ENCODE peak calls at places on chromosomes 5 and 9, in ten cellular contexts. U is HTR-8/SVneo; O is germinal center; R is iPS-NIHi11; C is amygdala; E is H54; A is GM19239; N is islet precursor cell; S is stimulated activated CD4-positive, alpha-beta T cell treated with anti-CD3 and anti-CD28 coated beads, Interleukin-4, amount 100 ng/mL, for 48 hours; L is occipital lobe. V is an unnamed sample.

GRCh38 chr5:158560170-158560569 is 539.5 kb downstream of the EBF1 start:
- DNase-seq in O (peak), A (peak), R (no peak), S (no peak), E (no peak), U (no peak), C (no peak), L (no peak), N (peak), V (no peak)

GRCh38 chr5:65924366-65925093 is 1.8 kb upstream of the ERBIN start:
- DNase-seq in C (no peak), O (peak), E (no peak), A (peak), L (no peak), R (peak), N (no peak), S (no peak), U (no peak), V (no peak)

GRCh38 chr5:10479226-10479721 is 37.6 kb downstream of the ROPN1L start:
- DNase-seq in A (no peak), U (peak), E (peak), L (no peak), C (no peak), R (peak), O (no peak), S (no peak), N (peak), V (no peak)

GRCh38 chr9:129587487-129588262 is 33.2 kb downstream of the C9orf50 start:
- DNase-seq in N (peak), C (no peak), R (no peak), S (no peak), A (no peak), E (no peak), L (no peak), U (no peak), O (no peak), V (no peak)

GRCh38 chr5:163504091-163504931 is 1.1 kb upstream of the MAT2B start:
- DNase-seq in N (peak), O (peak), C (peak), S (peak), U (no peak), E (no peak), R (peak), L (peak), A (no peak), V (peak)

GRCh38 chr5:16522096-16522495 is 56.5 kb upstream of the ZNF622 start:
- DNase-seq in L (no peak), N (no peak), C (no peak), A (no peak), R (no peak), U (no peak), S (no peak), O (no peak), E (no peak), V (no peak)

GRCh38 chr9:841371-842209 is at the start of gene DMRT1:
- DNase-seq in A (no peak), C (no peak), N (peak), E (no peak), O (peak), R (peak), S (no peak), U (no peak), L (no peak), V (no peak)

GRCh38 chr9:72554221-72554641 is 32.8 kb downstream of the TMC1 start:
- DNase-seq in L (no peak), N (no peak), C (no peak), U (peak), E (no peak), O (no peak), S (no peak), R (peak), A (no peak), V (no peak)

GRCh38 chr9:87588339-87588738 is 90.7 kb downstream of the DAPK1 start:
- DNase-seq in E (no peak), S (no peak), N (no peak), O (no peak), L (no peak), C (no peak), A (no peak), R (no peak), U (no peak), V (no peak)

GRCh38 chr9:120161801-120162200 is 418.2 kb downstream of the CDK5RAP2 start:
- DNase-seq in R (peak), N (peak), S (no peak), L (no peak), A (no peak), E (no peak), O (no peak), U (no peak), C (no peak), V (no peak)

GRCh38 chr9:32571969-32572899 is 725 bp downstream of the NDUFB6 start:
- DNase-seq in L (peak), O (peak), A (peak), U (peak), R (peak), E (peak), S (peak), N (peak), C (peak), V (peak)